ENCODE peak calls at places on chromosomes 13 and 19, in five cellular contexts. Y is neuronal stem cell, W is IMR-90, L is H1, B is trophoblast cell. T is an unnamed sample.

GRCh38 chr13:103229674-103230073 is 163.5 kb upstream of the SLC10A2 start:
- DNase-seq in Y (no peak), W (no peak), L (no peak), B (no peak), T (no peak)

GRCh38 chr13:28609936-28610335 is 49.0 kb upstream of the POMP start:
- DNase-seq in Y (no peak), W (peak), L (no peak), B (no peak), T (no peak)

GRCh38 chr19:10315335-10316214 is at the start of gene FDX2:
- DNase-seq in Y (peak), W (peak), L (peak), B (peak), T (peak)

GRCh38 chr13:99442273-99442895 is 58.9 kb upstream of the TM9SF2 start:
- DNase-seq in Y (peak), W (peak), L (no peak), B (peak), T (no peak)

GRCh38 chr19:2487090-2487489 is 11.2 kb downstream of the GADD45B start:
- DNase-seq in Y (no peak), W (no peak), L (no peak), B (no peak), T (no peak)

GRCh38 chr13:112690242-112690943 is 555 bp downstream of the ATP11A start:
- DNase-seq in Y (no peak), W (peak), L (no peak), B (peak), T (peak)

GRCh38 chr13:72960541-72960940 is 98.3 kb upstream of the KLF5 start:
- DNase-seq in Y (no peak), W (no peak), L (no peak), B (peak), T (no peak)

GRCh38 chr13:26941345-26942174 is 181.0 kb upstream of the GPR12 start:
- DNase-seq in Y (no peak), W (peak), L (no peak), B (peak), T (no peak)

GRCh38 chr13:114097893-114098688 is 34.3 kb downstream of the RASA3 start:
- DNase-seq in Y (no peak), W (no peak), L (no peak), B (no peak), T (no peak)

GRCh38 chr13:114101325-114101821 is 31.1 kb downstream of the RASA3 start:
- DNase-seq in Y (no peak), W (no peak), L (no peak), B (no peak), T (no peak)

GRCh38 chr13:114099191-114099590 is 33.2 kb downstream of the RASA3 start:
- DNase-seq in Y (no peak), W (peak), L (no peak), B (peak), T (peak)

GRCh38 chr13:114100446-114101320 is 31.7 kb downstream of the RASA3 start:
- DNase-seq in Y (no peak), W (no peak), L (no peak), B (no peak), T (no peak)

DNA sequence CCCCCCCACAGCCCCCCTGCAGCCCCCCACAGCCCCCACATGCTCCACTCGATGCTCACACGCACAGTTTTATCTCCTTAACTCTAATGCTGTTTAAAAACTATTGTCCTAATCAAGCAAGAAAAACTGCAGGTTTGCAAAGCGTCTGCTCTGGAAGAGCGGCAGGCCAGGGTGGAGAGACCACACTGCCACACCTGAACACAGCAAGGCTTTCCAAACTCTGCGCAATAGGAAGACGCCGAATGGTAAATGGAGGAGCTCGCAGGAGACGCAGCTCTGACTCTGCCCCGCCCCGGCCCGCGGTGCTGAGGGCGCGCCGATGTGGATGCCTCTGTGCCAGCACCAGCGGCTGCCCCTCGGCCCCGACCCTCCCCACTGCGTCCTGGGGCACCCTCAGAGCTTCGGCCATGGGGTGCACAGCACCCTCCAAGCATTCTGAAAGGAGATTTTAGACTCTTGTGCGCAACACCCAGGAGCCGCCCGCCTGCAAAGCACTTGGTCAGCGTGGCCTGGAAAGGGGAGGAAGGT is 32.4 kb downstream of the RASA3 start:
- DNase-seq in Y (no peak), W (peak), L (no peak), B (peak), T (peak)
- H3K27ac ChIP-seq in Y (peak), W (peak), L (no peak), B (peak), T (no peak)

GRCh38 chr19:13764101-13764807 is at the start of gene MRI1:
- DNase-seq in Y (peak), W (peak), L (no peak), B (peak), T (peak)
- H3K14ac ChIP-seq in Y (no peak), W (peak), L (no peak), B (peak), T (no peak)

DNA sequence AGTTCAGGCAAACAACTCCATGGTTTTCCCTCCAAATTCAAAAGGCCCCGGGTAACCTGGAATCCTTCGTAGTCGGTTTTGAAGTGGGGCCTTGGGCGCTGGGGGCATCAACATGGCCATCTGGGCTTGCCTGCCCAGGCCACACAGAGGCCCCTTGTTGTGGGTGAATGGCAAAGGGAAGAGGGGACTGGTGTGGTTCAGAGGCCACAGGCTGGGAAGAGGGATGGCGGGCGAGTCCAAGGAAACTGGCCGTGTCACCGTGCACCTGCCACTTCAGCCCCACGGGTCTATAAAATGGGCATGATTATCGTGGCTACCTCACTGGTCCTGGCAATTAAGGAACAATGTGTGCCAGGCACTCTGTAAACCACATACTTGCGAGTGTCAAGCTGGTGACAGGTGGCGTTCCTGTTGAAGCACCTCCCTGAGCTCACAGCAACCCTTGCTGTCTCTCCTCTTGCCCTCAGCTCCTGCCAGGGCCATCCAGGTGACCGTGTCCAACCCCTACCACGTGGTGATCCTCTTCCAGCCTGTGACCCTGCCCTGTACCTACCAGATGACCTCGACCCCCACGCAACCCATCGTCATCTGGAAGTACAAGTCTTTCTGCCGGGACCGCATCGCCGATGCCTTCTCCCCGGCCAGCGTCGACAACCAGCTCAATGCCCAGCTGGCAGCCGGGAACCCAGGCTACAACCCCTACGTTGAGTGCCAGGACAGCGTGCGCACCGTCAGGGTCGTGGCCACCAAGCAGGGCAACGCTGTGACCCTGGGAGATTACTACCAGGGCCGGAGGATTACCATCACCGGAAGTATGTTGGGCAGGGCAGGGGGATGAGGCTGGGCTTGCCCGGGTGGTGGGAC is 1.3 kb downstream of the LSR start:
- DNase-seq in Y (no peak), W (no peak), L (no peak), B (no peak), T (peak)
- H3K27ac ChIP-seq in Y (no peak), W (no peak), L (no peak), B (no peak), T (no peak)

GRCh38 chr13:110533771-110534670 is 27.5 kb downstream of the RAB20 start:
- DNase-seq in Y (no peak), W (no peak), L (no peak), B (no peak), T (no peak)

GRCh38 chr13:110530839-110531499 is 30.6 kb downstream of the RAB20 start:
- DNase-seq in Y (no peak), W (no peak), L (no peak), B (no peak), T (no peak)

GRCh38 chr13:110528911-110529310 is 32.6 kb downstream of the RAB20 start:
- DNase-seq in Y (no peak), W (no peak), L (no peak), B (peak), T (no peak)

GRCh38 chr13:110529522-110530311 is 31.8 kb downstream of the RAB20 start:
- DNase-seq in Y (no peak), W (no peak), L (no peak), B (no peak), T (no peak)

GRCh38 chr13:110531671-110532083 is 29.8 kb downstream of the RAB20 start:
- DNase-seq in Y (no peak), W (no peak), L (no peak), B (no peak), T (no peak)
- H3K14ac ChIP-seq in Y (no peak), W (no peak), L (no peak), B (peak), T (no peak)

GRCh38 chr19:57800696-57801095 is 14.0 kb downstream of the ZNF552 start:
- DNase-seq in Y (peak), W (no peak), L (no peak), B (no peak), T (no peak)
- H3K27ac ChIP-seq in Y (peak), W (no peak), L (no peak), B (peak), T (no peak)

DNA sequence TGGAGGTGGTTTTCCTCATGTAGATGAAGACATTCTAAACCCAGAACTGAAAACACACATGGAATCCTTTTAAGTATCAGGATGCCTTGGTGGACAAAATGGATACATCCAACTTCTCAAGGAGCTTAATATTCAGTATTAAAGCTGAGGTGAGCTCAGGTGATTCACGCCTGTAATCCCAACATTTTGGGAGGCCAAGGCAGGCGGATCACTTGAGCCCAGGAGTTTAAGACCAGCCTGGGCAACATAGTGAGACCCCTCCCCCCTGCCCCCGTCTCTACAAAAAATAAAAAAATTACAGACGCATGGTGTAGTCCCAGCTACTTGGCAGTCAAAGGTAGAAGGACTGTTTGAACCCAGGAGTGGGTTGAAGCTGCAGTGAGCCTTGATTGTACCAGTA is 28.8 kb downstream of the DPRX start:
- DNase-seq in Y (no peak), W (no peak), L (no peak), B (no peak), T (no peak)
- H3K14ac ChIP-seq in Y (no peak), W (no peak), L (no peak), B (no peak), T (no peak)

GRCh38 chr19:798415-799075 is 1.3 kb downstream of the PTBP1 start:
- DNase-seq in Y (no peak), W (no peak), L (no peak), B (peak), T (no peak)

GRCh38 chr19:801861-802496 is 4.7 kb downstream of the PTBP1 start:
- DNase-seq in Y (no peak), W (peak), L (no peak), B (no peak), T (peak)

GRCh38 chr19:801030-801860 is 4.0 kb downstream of the PTBP1 start:
- DNase-seq in Y (no peak), W (no peak), L (no peak), B (peak), T (no peak)

GRCh38 chr19:799076-799881 is 2.0 kb downstream of the PTBP1 start:
- DNase-seq in Y (peak), W (peak), L (no peak), B (peak), T (peak)

DNA sequence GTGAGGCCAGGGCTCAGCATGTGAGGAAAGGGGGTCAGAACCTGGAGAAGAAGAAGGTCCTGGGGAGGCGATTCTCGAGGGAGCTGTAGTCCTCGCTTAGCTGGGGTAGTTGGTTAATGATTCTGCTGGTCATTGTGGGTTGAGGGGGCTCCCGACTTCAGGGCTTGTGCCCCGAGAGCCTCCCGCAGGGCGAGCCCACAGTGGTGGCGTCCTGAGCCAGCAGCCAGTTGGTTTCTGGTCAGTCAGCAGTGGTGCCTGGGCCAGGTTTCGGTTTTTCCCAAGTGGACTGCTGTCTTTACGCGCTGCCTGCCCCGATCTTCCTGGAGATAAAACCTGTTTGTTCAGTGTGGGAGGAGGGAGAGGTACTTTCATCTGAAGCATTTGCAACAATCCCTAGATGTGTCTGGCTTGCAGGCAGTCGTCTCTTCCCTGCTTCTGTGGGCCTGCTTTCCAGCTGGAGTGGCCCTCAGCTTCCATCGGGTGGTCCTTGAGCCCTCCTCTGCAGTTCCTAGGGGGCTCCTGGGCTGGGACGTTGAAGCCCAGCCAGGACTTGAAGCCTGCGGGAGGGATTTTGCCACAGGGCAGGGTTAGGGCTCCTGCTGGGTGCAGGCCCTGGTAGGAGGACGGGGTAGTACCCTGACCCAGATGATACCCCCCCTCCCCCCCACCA is 3.2 kb downstream of the PTBP1 start:
- DNase-seq in Y (no peak), W (no peak), L (no peak), B (peak), T (no peak)
- H3K27ac ChIP-seq in Y (no peak), W (peak), L (peak), B (peak), T (no peak)

GRCh38 chr19:46862974-46863632 is 2.3 kb downstream of the ARHGAP35 start:
- DNase-seq in Y (no peak), W (no peak), L (no peak), B (no peak), T (no peak)

GRCh38 chr19:46860125-46860845 is 512 bp upstream of the ARHGAP35 start:
- DNase-seq in Y (peak), W (peak), L (peak), B (peak), T (peak)

GRCh38 chr19:46860846-46861690 is at the start of gene ARHGAP35:
- DNase-seq in Y (no peak), W (no peak), L (no peak), B (peak), T (peak)

GRCh38 chr19:46862504-46862835 is 1.7 kb downstream of the ARHGAP35 start:
- DNase-seq in Y (no peak), W (no peak), L (no peak), B (peak), T (no peak)

DNA sequence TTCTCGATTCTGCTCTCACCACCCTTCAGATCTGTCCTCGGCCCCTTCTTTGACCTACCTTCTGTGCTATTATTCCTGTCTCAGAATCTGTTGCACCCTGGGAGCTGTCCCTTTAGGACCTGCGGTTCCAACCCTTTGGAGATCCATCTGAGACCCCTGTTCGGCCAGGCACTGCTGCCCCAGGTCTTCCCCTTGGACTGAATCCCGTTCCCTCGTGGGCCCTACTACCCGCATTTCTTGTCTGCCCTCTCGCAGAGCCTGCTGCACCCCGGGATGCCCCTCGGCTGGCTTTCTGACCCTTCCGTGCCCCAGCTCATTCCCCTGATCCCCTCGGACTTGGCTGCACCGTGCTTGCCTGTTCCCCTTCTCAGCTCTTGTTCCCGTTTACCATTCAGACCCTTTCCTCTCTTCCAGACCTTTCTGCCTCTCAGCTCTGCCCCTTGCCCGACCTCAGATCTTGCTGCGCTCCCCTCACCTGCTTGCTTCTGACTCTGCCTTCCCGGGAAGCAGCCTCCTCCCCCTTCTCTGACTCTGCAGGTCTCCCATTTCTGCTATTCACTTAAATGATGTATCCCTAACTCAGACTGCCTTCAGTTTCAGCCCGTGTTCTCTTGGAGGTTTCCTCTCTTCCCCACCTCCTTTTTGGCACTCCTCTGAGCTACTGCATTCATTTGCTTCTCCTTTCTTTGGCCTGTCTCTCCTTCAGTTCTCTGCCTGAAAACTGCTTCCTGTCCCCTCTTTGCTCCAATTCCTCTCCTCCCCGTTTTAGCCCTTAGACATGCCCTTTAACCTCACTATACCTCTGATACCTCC is 1.1 kb downstream of the ARHGAP35 start:
- DNase-seq in Y (no peak), W (no peak), L (no peak), B (peak), T (no peak)
- H3K14ac ChIP-seq in Y (no peak), W (peak), L (no peak), B (peak), T (peak)

GRCh38 chr19:14495678-14496028 is 274 bp downstream of the GIPC1 start:
- DNase-seq in Y (no peak), W (no peak), L (no peak), B (no peak), T (no peak)
- H3K27ac ChIP-seq in Y (no peak), W (peak), L (no peak), B (no peak), T (no peak)

DNA sequence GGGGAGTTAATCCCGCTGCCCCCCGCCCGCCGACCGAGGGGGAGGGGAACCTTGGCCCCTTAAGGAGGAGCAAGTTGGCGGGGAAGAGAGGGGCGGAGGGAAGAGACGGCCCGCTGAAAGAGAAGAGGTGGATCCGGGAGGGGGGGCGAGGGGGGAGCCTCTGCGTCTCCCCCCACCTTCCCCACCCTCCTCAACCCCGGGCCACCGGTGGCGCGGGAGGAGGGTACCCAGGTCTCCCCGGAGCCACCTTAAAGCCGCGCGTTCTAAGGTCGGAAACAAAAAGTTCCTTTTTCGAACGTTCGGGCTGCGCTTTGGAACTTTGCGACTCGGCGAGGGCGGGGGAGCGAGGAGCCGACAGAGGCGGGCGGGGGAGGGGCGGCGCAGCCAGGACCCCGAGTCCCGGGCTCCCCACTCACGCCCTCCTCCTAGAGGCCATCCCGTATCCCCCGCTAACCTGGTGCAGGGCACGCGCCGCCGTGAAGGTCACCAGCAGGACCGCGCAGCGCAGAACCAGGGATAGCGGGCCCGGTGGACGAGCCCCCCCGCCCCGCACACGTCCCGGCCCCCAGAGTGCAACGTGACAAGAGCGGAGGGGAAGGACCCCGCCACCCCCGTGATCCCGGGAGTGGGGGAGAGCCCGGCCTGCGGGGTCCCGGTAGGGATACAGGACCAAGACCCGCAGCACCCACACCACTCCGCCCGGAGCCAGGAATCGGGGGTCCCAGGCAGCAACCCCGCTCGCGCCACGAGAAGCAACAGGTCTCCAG is 662 bp downstream of the ERF start:
- DNase-seq in Y (peak), W (peak), L (no peak), B (peak), T (peak)
- H3K14ac ChIP-seq in Y (peak), W (peak), L (no peak), B (peak), T (peak)

T was measured in H9.